ENCODE peak calls at places on chromosomes 4 and X, in four cellular contexts. X is hepatocyte, I is NCI-H1436, H is GDM1. L is an unnamed sample.
A peak's percentile ranks its signal among the peaks of the same experiment; 100 is the strongest.

GRCh38 chr4:106816501-106816900 is 219.6 kb downstream of the DKK2 start:
- DNase-seq in I (no peak), X (no peak), H (no peak), L (no peak)

GRCh38 chrX:53001958-53002357 is 43.6 kb upstream of the FAM156A start:
- DNase-seq in I (no peak), X (no peak), H (no peak), L (no peak)

GRCh38 chrX:2463973-2464676 is 36.7 kb downstream of the DHRSX start:
- DNase-seq in I (no peak), X (no peak), H (no peak), L (no peak)

GRCh38 chrX:152259150-152259549 is 120.8 kb upstream of the MAGEA10 start:
- DNase-seq in X (no peak), I (no peak), H (no peak), L (no peak)

GRCh38 chr4:119785963-119786362 is 157.4 kb upstream of the PDE5A start:
- DNase-seq in I (no peak), X (peak; percentile 37), H (no peak), L (no peak)

GRCh38 chrX:134002921-134003615 is 17.7 kb upstream of the GPC3 start:
- DNase-seq in H (no peak), I (no peak), X (no peak), L (no peak)

GRCh38 chr4:122117743-122118142 is 34.4 kb upstream of the BLTP1 start:
- DNase-seq in I (no peak), H (no peak), X (no peak), L (no peak)

GRCh38 chr4:4755306-4755705 is 104.2 kb upstream of the MSX1 start:
- DNase-seq in H (no peak), I (no peak), X (no peak), L (no peak)

GRCh38 chrX:38861489-38861888 is 60.2 kb downstream of the MID1IP1 start:
- DNase-seq in I (no peak), X (no peak), H (no peak), L (no peak)

GRCh38 chr4:41022116-41022515 is 192.2 kb downstream of the APBB2 start:
- DNase-seq in X (no peak), I (no peak), H (no peak), L (no peak)

GRCh38 chr4:78588894-78589545 is 37.5 kb downstream of the ANXA3 start:
- DNase-seq in I (no peak), H (no peak), X (no peak), L (no peak)

GRCh38 chrX:3295731-3296130 is 50.7 kb downstream of the MXRA5 start:
- DNase-seq in I (no peak), H (no peak), X (no peak), L (no peak)

GRCh38 chrX:134377537-134377936 is 82.4 kb upstream of the HPRT1 start:
- DNase-seq in I (peak; percentile 22), X (peak; percentile 34), H (peak; percentile 9), L (no peak)

GRCh38 chrX:68927178-68927577 is 98.4 kb downstream of the EFNB1 start:
- DNase-seq in I (no peak), X (no peak), H (no peak), L (no peak)

GRCh38 chr4:38859501-38859900 is 2.9 kb upstream of the TLR6 start:
- DNase-seq in I (no peak), H (no peak), X (no peak), L (no peak)

GRCh38 chrX:12770440-12770839 is 20.8 kb upstream of the PRPS2 start:
- DNase-seq in H (no peak), X (peak; percentile 35), I (no peak), L (peak; percentile 14)

GRCh38 chr4:161133877-161134276 is 1029.9 kb downstream of the FSTL5 start:
- DNase-seq in I (no peak), H (no peak), X (no peak), L (no peak)

GRCh38 chrX:7147431-7147977 is at the start of gene STS:
- DNase-seq in X (peak; percentile 59), H (peak; percentile 67), I (peak; percentile 12), L (peak; percentile 84)

GRCh38 chrX:139287155-139287924 is 243.2 kb upstream of the F9 start:
- DNase-seq in H (no peak), X (peak; percentile 6), I (no peak), L (no peak)

GRCh38 chr4:127870688-127871087 is 10.0 kb upstream of the PLK4 start:
- DNase-seq in H (no peak), X (no peak), I (no peak), L (no peak)

GRCh38 chr4:152104286-152104685 is 343.5 kb upstream of the GATB start:
- DNase-seq in X (no peak), H (no peak), I (no peak), L (no peak)

GRCh38 chrX:46459603-46460002 is 85.6 kb downstream of the ZNF674 start:
- DNase-seq in H (no peak), I (no peak), X (no peak), L (no peak)

GRCh38 chr4:159606835-159607234 is 504.0 kb downstream of the RAPGEF2 start:
- DNase-seq in I (no peak), X (no peak), H (no peak), L (no peak)

GRCh38 chrX:48045410-48046311 is 25.8 kb downstream of the ZNF630 start:
- DNase-seq in X (peak; percentile 40), I (no peak), H (no peak), L (no peak)

GRCh38 chr4:165326831-165327210 is 648 bp upstream of the MSMO1 start:
- DNase-seq in H (no peak), X (peak; percentile 67), I (no peak), L (no peak)

GRCh38 chrX:24294619-24295018 is 19.2 kb downstream of the SUPT20HL2 start:
- DNase-seq in X (peak; percentile 34), H (no peak), I (no peak), L (no peak)

L was measured in retina.